ENCODE peak calls at places on chromosomes 3 and 15, in six cellular contexts. V, Y, P, O, G and R are unnamed samples.

GRCh38 chr3:150248116-150248864 is 159.8 kb upstream of the TSC22D2 start:
- DNase-seq in V (peak; percentile 80), Y (no peak), P (peak; percentile 92), O (peak; percentile 79), G (no peak), R (no peak)

GRCh38 chr3:72001758-72002157 is 216.8 kb upstream of the PROK2 start:
- DNase-seq in V (no peak), Y (no peak), P (no peak), O (no peak), G (no peak), R (no peak)

GRCh38 chr15:100918690-100919480 is at the start of gene LRRK1:
- DNase-seq in V (no peak), Y (peak; percentile 77), P (peak; percentile 59), O (no peak), G (no peak), R (no peak)

GRCh38 chr15:26773917-26774316 is 1.1 kb upstream of the GABRB3 start:
- DNase-seq in V (no peak), Y (no peak), P (no peak), O (peak; percentile 72), G (no peak), R (no peak)

GRCh38 chr3:117997201-117998049 is 1037.2 kb downstream of the IGSF11 start:
- DNase-seq in V (peak; percentile 33), Y (peak; percentile 83), P (peak; percentile 86), O (peak; percentile 92), G (no peak), R (peak; percentile 71)

GRCh38 chr3:139772539-139773500 is 95.0 kb upstream of the NMNAT3 start:
- DNase-seq in V (peak; percentile 79), Y (no peak), P (peak; percentile 66), O (peak; percentile 97), G (no peak), R (peak; percentile 42)

GRCh38 chr3:14143826-14144225 is 19.0 kb downstream of the TMEM43 start:
- DNase-seq in V (peak; percentile 86), Y (no peak), P (peak; percentile 98), O (peak; percentile 93), G (no peak), R (peak; percentile 62)

GRCh38 chr15:54304321-54304720 is 326.1 kb downstream of the UNC13C start:
- DNase-seq in V (no peak), Y (no peak), P (peak; percentile 0), O (no peak), G (no peak), R (no peak)